ENCODE peak calls at places on chromosomes 7 and 10, in ten cellular contexts. Q, H, O, W, Y, X, A, V, T and D are unnamed samples.

GRCh38 chr10:58622286-58622685 is 109.6 kb downstream of the BICC1 start:
- DNase-seq in Y (no peak), T (no peak), Q (no peak), V (no peak), H (no peak), W (no peak), X (no peak), A (no peak), O (no peak), D (no peak)

GRCh38 chr10:28280652-28281051 is 22.2 kb downstream of the MPP7 start:
- DNase-seq in V (no peak), A (no peak), Q (no peak), O (no peak), X (no peak), H (no peak), T (no peak), W (no peak), Y (no peak), D (no peak)

GRCh38 chr10:34962866-34963265 is 127.3 kb downstream of the CUL2 start:
- DNase-seq in A (no peak), T (no peak), V (no peak), O (no peak), Y (no peak), H (no peak), X (no peak), Q (no peak), W (no peak), D (no peak)

GRCh38 chr7:116626886-116627285 is 45.1 kb upstream of the MET start:
- DNase-seq in O (no peak), Q (no peak), X (no peak), Y (no peak), V (no peak), H (no peak), W (no peak), A (no peak), T (no peak), D (no peak)

GRCh38 chr7:2609001-2609411 is 22.8 kb upstream of the TTYH3 start:
- DNase-seq in Y (no peak), H (peak; percentile 22), W (no peak), A (no peak), V (peak; percentile 30), Q (no peak), O (peak; percentile 86), X (no peak), T (peak; percentile 73), D (no peak)

GRCh38 chr10:88089498-88089897 is 226.1 kb downstream of the PTEN start:
- DNase-seq in A (no peak), X (no peak), H (no peak), Y (peak; percentile 29), Q (no peak), O (no peak), V (no peak), W (no peak), T (no peak), D (peak; percentile 17)

GRCh38 chr10:396107-396506 is 260.9 kb downstream of the ZMYND11 start:
- DNase-seq in T (no peak), V (no peak), Y (no peak), A (no peak), X (no peak), Q (no peak), W (no peak), O (no peak), H (no peak), D (peak; percentile 65)

GRCh38 chr10:123743441-123744225 is 77.5 kb downstream of the GPR26 start:
- DNase-seq in V (no peak), O (no peak), X (no peak), A (peak; percentile 27), T (no peak), H (no peak), Y (peak; percentile 39), Q (no peak), W (no peak), D (no peak)

GRCh38 chr7:5283421-5284303 is 919 bp downstream of the SLC29A4 start:
- DNase-seq in T (peak; percentile 29), A (no peak), X (no peak), H (no peak), W (no peak), O (no peak), Q (no peak), V (peak; percentile 46), Y (no peak), D (no peak)

GRCh38 chr7:85415743-85416142 is 228.9 kb upstream of the SEMA3D start:
- DNase-seq in V (no peak), Q (no peak), T (no peak), Y (no peak), O (no peak), W (no peak), H (no peak), X (no peak), A (no peak), D (no peak)

GRCh38 chr10:6917125-6917524 is 337.0 kb upstream of the PRKCQ start:
- DNase-seq in H (no peak), V (no peak), T (no peak), X (no peak), W (no peak), Y (no peak), Q (no peak), O (no peak), A (no peak), D (no peak)

GRCh38 chr10:94012834-94013830 is 19.4 kb downstream of the PLCE1 start:
- DNase-seq in O (no peak), X (no peak), H (no peak), V (no peak), T (no peak), Y (no peak), Q (no peak), A (no peak), W (no peak), D (no peak)

GRCh38 chr7:41570766-41571165 is 132.1 kb downstream of the INHBA start:
- DNase-seq in O (no peak), H (no peak), X (no peak), Y (no peak), A (no peak), W (no peak), T (no peak), Q (no peak), V (no peak), D (no peak)

GRCh38 chr10:71213761-71214440 is 1.5 kb downstream of the UNC5B start:
- DNase-seq in X (no peak), O (peak; percentile 65), A (peak; percentile 56), H (no peak), W (no peak), Q (no peak), V (peak; percentile 46), Y (peak; percentile 47), T (peak; percentile 51), D (peak; percentile 78)

GRCh38 chr10:70119197-70119596 is 13.4 kb downstream of the AIFM2 start:
- DNase-seq in Y (no peak), W (no peak), T (no peak), X (no peak), V (no peak), H (no peak), Q (no peak), O (no peak), A (no peak), D (no peak)

GRCh38 chr7:26066736-26067135 is 85.3 kb upstream of the NFE2L3 start:
- DNase-seq in H (no peak), O (no peak), V (no peak), A (no peak), X (no peak), Y (no peak), T (no peak), Q (no peak), W (no peak), D (no peak)